ENCODE peak calls at places on chromosomes 11 and 22, in seven cellular contexts. L is heart right ventricle; F is adipocyte; W is non-pigmented ciliary epithelial cell; D is T-helper 1 cell; Y is CD8-positive, alpha-beta T cell; P is AG04450. E is an unnamed sample.

GRCh38 chr11:19938051-19938856 is 222.0 kb downstream of the DBX1 start:
- DNase-seq in L (peak), W (no peak), P (no peak), Y (no peak), D (peak), F (peak), E (peak)

GRCh38 chr11:67539588-67539987 is 16.3 kb upstream of the CABP2 start:
- DNase-seq in Y (no peak), F (no peak), W (no peak), D (no peak), P (no peak), L (no peak), E (no peak)

GRCh38 chr11:12189543-12190235 is 79.3 kb downstream of the MICAL2 start:
- DNase-seq in D (peak), W (no peak), Y (no peak), F (no peak), L (no peak), P (no peak), E (peak)

GRCh38 chr11:46808804-46809431 is 37.2 kb downstream of the CKAP5 start:
- DNase-seq in F (peak), W (no peak), D (peak), L (no peak), P (no peak), Y (no peak), E (peak)

GRCh38 chr11:122069946-122070345 is 46.1 kb downstream of the BLID start:
- DNase-seq in W (peak), D (no peak), F (peak), L (peak), Y (no peak), P (peak), E (no peak)

GRCh38 chr11:18567081-18567480 is 21.5 kb downstream of the UEVLD start:
- DNase-seq in P (no peak), W (no peak), L (no peak), D (no peak), F (no peak), Y (no peak), E (no peak)

GRCh38 chr11:90332415-90332814 is 109.6 kb upstream of the CHORDC1 start:
- DNase-seq in D (no peak), W (no peak), L (no peak), F (no peak), Y (no peak), P (no peak), E (no peak)

GRCh38 chr11:15742626-15743243 is 613.6 kb downstream of the SOX6 start:
- DNase-seq in L (no peak), Y (no peak), P (no peak), D (no peak), W (no peak), F (no peak), E (no peak)

GRCh38 chr11:57566035-57566504 is 1.4 kb downstream of the UBE2L6 start:
- DNase-seq in F (peak), W (peak), Y (no peak), D (peak), L (no peak), P (no peak), E (no peak)

GRCh38 chr22:30806391-30806861 is 111.8 kb downstream of the OSBP2 start:
- DNase-seq in F (no peak), D (peak), L (no peak), P (no peak), Y (no peak), W (peak), E (no peak)